ENCODE peak calls at places on chromosomes 11 and 22, in six cellular contexts. I is psoas muscle, F is epithelial cell of esophagus, B is aorta, H is suprapubic skin, Y is spleen. C is an unnamed sample.

GRCh38 chr11:113986351-113987140 is 11.6 kb downstream of the HTR3A start:
- DNase-seq in I (no peak), F (no peak), B (no peak), H (no peak), Y (no peak), C (no peak)

GRCh38 chr22:27476729-27477128 is 324.8 kb downstream of the MN1 start:
- DNase-seq in I (no peak), F (peak), B (no peak), H (no peak), Y (no peak), C (no peak)

GRCh38 chr11:2734181-2735052 is 34.6 kb upstream of the KCNQ1OT1 start:
- DNase-seq in I (peak), F (no peak), B (peak), H (no peak), Y (no peak), C (no peak)

GRCh38 chr11:12164061-12165014 is 53.9 kb downstream of the MICAL2 start:
- DNase-seq in I (no peak), F (peak), B (no peak), H (no peak), Y (no peak), C (peak)

GRCh38 chr11:87035976-87036583 is 1.7 kb upstream of the TMEM135 start:
- DNase-seq in I (no peak), F (no peak), B (no peak), H (no peak), Y (no peak), C (no peak)

GRCh38 chr11:35785287-35786167 is 123.0 kb downstream of the TRIM44 start:
- DNase-seq in I (no peak), F (peak), B (no peak), H (no peak), Y (no peak), C (no peak)

GRCh38 chr11:75427181-75427580 is 5.8 kb downstream of the KLHL35 start:
- DNase-seq in I (no peak), F (no peak), B (peak), H (no peak), Y (peak), C (no peak)

GRCh38 chr22:11598492-11599440 is 3929.2 kb upstream of the OR11H1 start:
- DNase-seq in I (peak), F (no peak), B (no peak), H (no peak), Y (peak), C (no peak)

GRCh38 chr11:72627594-72628281 is 46.5 kb downstream of the PDE2A start:
- DNase-seq in I (no peak), F (no peak), B (no peak), H (no peak), Y (no peak), C (no peak)

GRCh38 chr11:34599406-34599901 is 21.4 kb upstream of the EHF start:
- DNase-seq in I (no peak), F (peak), B (no peak), H (no peak), Y (no peak), C (peak)

GRCh38 chr11:32870676-32871075 is 21.9 kb upstream of the QSER1 start:
- DNase-seq in I (no peak), F (peak), B (no peak), H (no peak), Y (no peak), C (no peak)

GRCh38 chr11:11876458-11876857 is 34.7 kb downstream of the USP47 start:
- DNase-seq in I (peak), F (peak), B (no peak), H (no peak), Y (no peak), C (no peak)

GRCh38 chr11:70066628-70067027 is 11.5 kb upstream of the ANO1 start:
- DNase-seq in I (no peak), F (no peak), B (peak), H (peak), Y (no peak), C (no peak)

GRCh38 chr11:123407124-123407995 is 22.7 kb upstream of the GRAMD1B start:
- DNase-seq in I (peak), F (peak), B (no peak), H (no peak), Y (no peak), C (no peak)

GRCh38 chr11:134067486-134067885 is 1.4 kb upstream of the JAM3 start:
- DNase-seq in I (no peak), F (no peak), B (no peak), H (no peak), Y (no peak), C (no peak)

GRCh38 chr11:90134420-90135003 is at the start of gene NAALAD2:
- DNase-seq in I (peak), F (peak), B (peak), H (peak), Y (peak), C (no peak)

GRCh38 chr22:49185312-49185969 is 642.2 kb downstream of the BRD1 start:
- DNase-seq in I (peak), F (no peak), B (no peak), H (no peak), Y (peak), C (no peak)

GRCh38 chr11:83241291-83241946 is 44.7 kb downstream of the CCDC90B start:
- DNase-seq in I (no peak), F (peak), B (no peak), H (no peak), Y (no peak), C (no peak)

GRCh38 chr22:40487663-40488249 is 117.4 kb downstream of the SGSM3 start:
- DNase-seq in I (no peak), F (peak), B (no peak), H (no peak), Y (no peak), C (no peak)

GRCh38 chr11:69449320-69450063 is 32.0 kb upstream of the LINC01488 start:
- DNase-seq in I (peak), F (no peak), B (peak), H (no peak), Y (peak), C (no peak)

GRCh38 chr11:35721576-35722341 is 59.2 kb downstream of the TRIM44 start:
- DNase-seq in I (no peak), F (no peak), B (no peak), H (no peak), Y (no peak), C (no peak)

GRCh38 chr11:1869427-1870325 is 16.8 kb downstream of the LSP1 start:
- DNase-seq in I (peak), F (no peak), B (peak), H (no peak), Y (peak), C (no peak)

GRCh38 chr11:1546077-1546535 is 26.0 kb downstream of the DUSP8 start:
- DNase-seq in I (no peak), F (no peak), B (no peak), H (no peak), Y (no peak), C (no peak)

GRCh38 chr11:122308286-122308685 is 192.3 kb upstream of the BLID start:
- DNase-seq in I (no peak), F (no peak), B (no peak), H (no peak), Y (no peak), C (no peak)

GRCh38 chr11:99069831-99070444 is 49.2 kb downstream of the CNTN5 start:
- DNase-seq in I (no peak), F (peak), B (peak), H (no peak), Y (no peak), C (no peak)

GRCh38 chr11:7548659-7549283 is 35.0 kb downstream of the PPFIBP2 start:
- DNase-seq in I (no peak), F (peak), B (no peak), H (no peak), Y (no peak), C (no peak)

GRCh38 chr11:94272738-94273313 is 31.6 kb upstream of the IZUMO1R start:
- DNase-seq in I (no peak), F (no peak), B (no peak), H (no peak), Y (no peak), C (no peak)

GRCh38 chr11:74689666-74690065 is 41.6 kb downstream of the CHRDL2 start:
- DNase-seq in I (no peak), F (peak), B (peak), H (no peak), Y (peak), C (no peak)

DNA sequence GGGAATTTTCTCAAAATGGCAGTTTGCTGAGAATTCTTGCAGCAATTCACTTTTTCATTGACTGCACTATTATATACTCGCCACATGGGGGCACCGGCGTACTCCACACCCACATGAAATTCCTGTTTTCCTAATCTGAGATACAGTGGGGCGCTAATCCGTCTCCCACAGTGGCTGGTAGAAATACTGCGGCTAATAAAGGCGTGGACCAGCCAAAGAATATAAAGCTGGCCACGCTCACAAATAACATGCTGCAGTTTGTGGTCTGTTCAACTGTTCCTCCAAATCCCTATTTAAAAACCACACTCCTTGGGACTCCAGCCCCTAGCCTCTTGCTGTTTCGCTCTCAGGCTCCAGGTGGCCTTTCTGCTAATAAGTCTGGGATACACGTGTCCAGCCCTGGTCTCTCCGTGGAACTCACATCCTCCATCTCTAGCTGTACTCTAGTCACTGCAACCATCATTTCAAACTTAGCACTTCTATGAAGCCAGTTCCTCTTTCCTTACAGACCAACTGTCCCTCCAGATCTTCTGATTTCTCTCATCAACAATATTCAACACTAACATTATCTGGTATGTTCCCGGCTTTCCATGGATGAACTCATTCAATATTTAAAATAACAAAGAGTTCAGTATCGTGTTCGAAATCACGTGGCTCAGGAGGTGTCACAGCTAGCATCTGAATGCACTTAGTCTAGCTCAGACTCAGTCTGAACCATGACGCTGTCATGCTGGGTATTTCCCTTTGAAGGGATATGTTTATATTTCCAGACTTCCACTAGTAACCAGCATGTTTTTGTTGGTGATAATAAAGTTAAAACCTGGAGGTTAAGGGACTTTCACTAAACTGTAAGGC is 22.0 kb downstream of the TBRG1 start:
- DNase-seq in I (peak), F (peak), B (peak), H (peak), Y (no peak), C (no peak)
- H3K4me3 ChIP-seq in I (no peak), F (no peak), B (no peak), H (no peak), Y (no peak), C (no peak)

DNA sequence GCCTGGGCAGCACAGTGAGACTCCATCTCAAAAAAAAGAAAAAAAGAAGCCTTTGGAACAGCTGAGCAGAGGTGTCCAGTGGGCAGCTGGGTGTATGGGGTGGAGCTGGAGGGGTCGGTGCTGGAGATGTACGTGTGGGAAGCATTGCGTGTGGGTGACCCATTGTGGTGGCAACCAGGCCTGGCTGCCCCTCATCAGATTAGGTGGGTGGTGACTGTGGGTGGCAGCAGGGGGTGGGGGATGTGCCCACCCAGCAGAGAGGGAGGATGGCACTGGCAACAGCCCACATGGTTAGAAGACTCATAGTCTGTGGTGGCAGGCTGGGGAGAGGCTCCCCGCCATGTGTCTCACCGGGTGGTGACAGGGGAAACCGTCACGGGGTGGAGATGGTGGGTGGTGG is 27.6 kb downstream of the TP53I11 start:
- DNase-seq in I (no peak), F (peak), B (no peak), H (no peak), Y (no peak), C (no peak)
- H3K4me3 ChIP-seq in I (no peak), F (no peak), B (no peak), H (no peak), Y (no peak), C (no peak)

DNA sequence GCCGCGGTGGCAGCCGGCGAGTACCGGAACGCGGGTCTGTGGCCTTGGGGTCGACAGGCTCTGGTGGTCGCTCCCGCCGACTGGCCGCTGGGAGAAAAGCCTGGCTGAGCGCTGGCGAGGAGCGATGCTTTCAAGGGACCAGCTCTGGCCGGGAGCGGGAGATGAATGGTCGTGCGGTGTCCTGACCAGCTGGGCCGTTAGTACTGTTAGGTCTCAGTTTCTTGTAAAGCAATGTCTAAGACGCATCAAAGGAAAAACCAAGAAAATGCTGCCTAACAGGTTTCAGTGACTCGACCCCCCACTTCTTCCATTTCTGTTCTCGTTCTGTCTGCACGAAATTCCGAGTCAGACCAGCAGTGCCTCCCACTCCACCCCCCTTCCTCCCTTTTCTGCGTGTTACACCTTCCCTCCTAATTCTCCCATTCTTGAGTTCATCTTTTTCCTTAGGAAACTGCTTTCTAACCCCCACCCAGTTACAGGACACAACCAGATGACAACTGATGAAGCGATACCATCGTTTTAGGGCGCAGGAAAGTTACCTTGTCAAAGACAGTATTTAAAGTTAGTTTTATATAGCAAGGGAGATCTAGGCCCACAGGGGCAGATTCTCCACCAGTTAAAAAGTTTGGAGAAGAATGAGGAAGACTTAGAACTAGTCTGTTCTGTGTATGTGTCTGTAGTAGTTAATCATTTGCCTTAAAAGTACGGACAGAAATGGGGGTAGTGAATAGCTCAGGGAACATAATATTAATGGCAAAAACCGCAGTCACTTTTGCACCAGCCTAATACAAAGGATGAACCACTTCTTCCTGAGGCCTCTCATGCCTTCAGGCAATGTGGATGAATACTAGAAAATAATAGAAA is 1.0 kb downstream of the CUL5 start:
- DNase-seq in I (no peak), F (peak), B (no peak), H (no peak), Y (no peak), C (no peak)
- H3K4me3 ChIP-seq in I (peak), F (peak), B (peak), H (peak), Y (peak), C (peak)

DNA sequence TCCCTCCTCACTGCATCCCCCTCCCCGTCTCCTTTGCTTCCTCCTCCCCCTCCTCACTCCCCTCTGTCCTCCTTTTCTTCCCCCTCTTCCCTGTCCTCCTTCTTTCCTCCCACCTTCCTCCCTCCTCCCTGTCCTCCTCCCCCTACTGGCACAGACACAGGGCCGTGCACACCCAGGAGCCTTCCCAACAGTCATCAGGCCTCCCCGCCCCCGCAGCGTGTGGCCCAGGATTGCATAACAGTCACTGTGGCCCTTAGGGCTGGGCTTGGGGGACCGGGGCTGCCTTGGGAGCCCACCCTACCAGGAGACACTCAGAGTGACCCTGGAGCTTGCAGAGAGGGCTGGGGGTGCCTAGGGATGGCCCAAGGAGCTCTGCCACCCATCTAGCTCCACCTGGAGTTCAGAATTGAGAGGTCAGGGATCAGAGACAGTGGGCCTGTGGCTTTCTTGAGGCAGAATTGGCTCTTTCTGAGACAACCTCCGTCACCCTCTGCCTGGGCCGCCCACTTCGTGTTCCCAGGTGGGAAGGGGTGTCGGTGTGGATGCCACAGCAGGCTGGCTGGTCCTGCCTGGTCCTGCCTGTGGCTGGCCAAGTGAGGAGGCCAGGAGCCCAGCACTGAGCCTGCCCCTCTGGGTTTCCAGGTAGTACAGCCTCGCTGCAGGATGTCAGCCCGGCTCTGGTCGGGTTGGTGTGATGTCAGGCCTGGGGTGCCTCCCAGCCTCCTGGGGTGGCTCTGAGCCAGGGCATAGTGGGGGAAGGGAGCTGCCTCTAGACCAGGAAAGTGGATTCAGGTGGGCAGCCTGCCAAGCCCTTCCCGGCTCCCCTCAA is 1.6 kb downstream of the SPI1 start:
- DNase-seq in I (peak), F (peak), B (peak), H (no peak), Y (peak), C (no peak)
- H3K4me3 ChIP-seq in I (peak), F (no peak), B (no peak), H (peak), Y (peak), C (no peak)

DNA sequence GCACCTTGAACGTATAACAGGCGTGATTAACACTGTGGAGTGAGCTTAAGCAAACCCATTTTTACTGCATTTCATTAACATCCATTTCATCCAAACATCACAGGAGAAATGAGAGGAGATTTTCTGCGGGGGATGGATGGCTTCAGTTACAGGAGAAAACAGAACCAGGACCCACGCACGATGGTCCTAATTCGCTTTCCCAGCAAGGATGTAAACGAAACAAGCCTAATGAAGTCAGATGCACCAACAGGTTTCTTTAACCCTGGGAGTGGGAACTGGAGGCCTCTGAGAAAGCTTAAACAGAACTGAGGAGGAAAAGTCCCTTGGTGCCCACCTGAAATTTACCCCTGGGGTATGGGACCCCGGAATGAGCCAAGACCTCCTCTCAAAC is 2.7 kb downstream of the CADM1 start:
- DNase-seq in I (no peak), F (no peak), B (no peak), H (no peak), Y (no peak), C (no peak)
- H3K4me3 ChIP-seq in I (no peak), F (no peak), B (no peak), H (no peak), Y (no peak), C (no peak)

DNA sequence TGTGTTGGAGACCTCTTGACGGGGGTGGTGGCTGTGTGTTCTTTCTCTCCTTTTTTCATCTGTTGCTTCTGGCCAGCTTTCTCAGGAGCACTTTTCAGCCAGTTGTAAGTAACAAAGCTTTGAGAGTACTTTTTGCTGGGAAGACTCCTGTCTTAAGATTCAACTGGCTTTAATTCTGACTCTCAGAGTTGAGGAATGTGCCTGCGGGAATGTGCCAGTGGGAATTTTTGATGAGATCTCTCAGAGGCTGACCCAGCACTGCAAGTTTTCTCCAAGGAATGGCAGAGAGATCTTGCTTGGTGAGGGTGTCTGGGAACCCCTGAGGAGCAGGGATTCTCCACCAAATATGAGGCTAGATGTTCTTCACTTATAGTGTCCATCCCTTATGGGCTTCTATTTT is 91.6 kb upstream of the OR9Q1 start:
- DNase-seq in I (no peak), F (no peak), B (no peak), H (no peak), Y (no peak), C (no peak)
- H3K4me3 ChIP-seq in I (no peak), F (no peak), B (no peak), H (no peak), Y (no peak), C (no peak)

GRCh38 chr11:62552465-62552782 is 5.8 kb upstream of the AHNAK start:
- DNase-seq in I (peak), F (peak), B (no peak), H (no peak), Y (no peak), C (no peak)
- H3K4me3 ChIP-seq in I (peak), F (peak), B (no peak), H (no peak), Y (no peak), C (peak)